ENCODE peak calls at places on chromosomes 3 and 15, in six cellular contexts. I, Q, A, C, R and F are unnamed samples.

GRCh38 chr3:100910986-100911385 is 82.2 kb downstream of the ABI3BP start:
- DNase-seq in I (no peak), Q (no peak), A (no peak), C (no peak), R (no peak), F (no peak)

GRCh38 chr3:13013151-13013561 is 60.1 kb downstream of the IQSEC1 start:
- DNase-seq in I (no peak), Q (no peak), A (no peak), C (no peak), R (no peak), F (no peak)

GRCh38 chr3:133610031-133610430 is 36.5 kb downstream of the CDV3 start:
- DNase-seq in I (no peak), Q (no peak), A (no peak), C (no peak), R (no peak), F (no peak)

GRCh38 chr3:79467721-79468120 is 300.1 kb downstream of the ROBO1 start:
- DNase-seq in I (no peak), Q (no peak), A (no peak), C (no peak), R (no peak), F (no peak)

GRCh38 chr3:183161552-183162345 is 785 bp downstream of the LAMP3 start:
- DNase-seq in I (no peak), Q (no peak), A (no peak), C (no peak), R (no peak), F (no peak)

GRCh38 chr15:63492541-63493077 is 11.8 kb upstream of the USP3 start:
- DNase-seq in I (no peak), Q (peak; percentile 69), A (no peak), C (peak; percentile 34), R (no peak), F (no peak)

GRCh38 chr3:178629430-178630178 is 93.4 kb downstream of the KCNMB2 start:
- DNase-seq in I (no peak), Q (no peak), A (peak; percentile 25), C (no peak), R (no peak), F (no peak)

GRCh38 chr3:55198554-55198953 is 270.7 kb upstream of the LRTM1 start:
- DNase-seq in I (no peak), Q (peak; percentile 89), A (peak; percentile 35), C (peak; percentile 92), R (peak; percentile 96), F (no peak)

GRCh38 chr3:77370413-77370812 is 330.5 kb downstream of the ROBO2 start:
- DNase-seq in I (peak; percentile 25), Q (peak; percentile 88), A (peak; percentile 89), C (peak; percentile 44), R (peak; percentile 72), F (no peak)

GRCh38 chr3:15750143-15750542 is 47.6 kb downstream of the ANKRD28 start:
- DNase-seq in I (no peak), Q (no peak), A (no peak), C (no peak), R (no peak), F (no peak)

GRCh38 chr3:165532851-165533250 is 304.4 kb downstream of the BCHE start:
- DNase-seq in I (no peak), Q (no peak), A (no peak), C (no peak), R (no peak), F (no peak)

GRCh38 chr3:133377396-133377795 is 22.5 kb upstream of the BFSP2 start:
- DNase-seq in I (no peak), Q (peak; percentile 42), A (peak; percentile 30), C (peak; percentile 53), R (peak; percentile 49), F (no peak)

GRCh38 chr3:124926426-124927116 is 8.0 kb downstream of the MUC13 start:
- DNase-seq in I (no peak), Q (no peak), A (no peak), C (no peak), R (no peak), F (no peak)

GRCh38 chr3:48123346-48123745 is 64.9 kb downstream of the CDC25A start:
- DNase-seq in I (no peak), Q (no peak), A (no peak), C (no peak), R (no peak), F (no peak)

GRCh38 chr3:32303977-32304376 is 65.5 kb downstream of the CMTM8 start:
- DNase-seq in I (no peak), Q (no peak), A (no peak), C (no peak), R (no peak), F (no peak)

GRCh38 chr3:49799761-49800160 is at the start of gene CDHR4:
- DNase-seq in I (peak; percentile 45), Q (peak; percentile 83), A (no peak), C (no peak), R (peak; percentile 89), F (no peak)

GRCh38 chr15:40785158-40785557 is 15.4 kb downstream of the C15orf62 start:
- DNase-seq in I (no peak), Q (no peak), A (no peak), C (no peak), R (no peak), F (no peak)
- TF ChIP-seq CTCF in I (no peak), Q (no peak), A (no peak), C (no peak), R (peak; percentile 37), F (peak; percentile 7)

GRCh38 chr15:84950570-84951111 is 31.0 kb upstream of the PDE8A start:
- DNase-seq in I (no peak), Q (no peak), A (no peak), C (no peak), R (no peak), F (no peak)

GRCh38 chr15:84953726-84954125 is 27.9 kb upstream of the PDE8A start:
- DNase-seq in I (no peak), Q (no peak), A (no peak), C (no peak), R (no peak), F (no peak)

GRCh38 chr15:84956199-84956598 is 25.5 kb upstream of the PDE8A start:
- DNase-seq in I (no peak), Q (no peak), A (no peak), C (no peak), R (no peak), F (no peak)

GRCh38 chr15:84953136-84953535 is 28.5 kb upstream of the PDE8A start:
- DNase-seq in I (peak; percentile 3), Q (no peak), A (no peak), C (no peak), R (no peak), F (no peak)

DNA sequence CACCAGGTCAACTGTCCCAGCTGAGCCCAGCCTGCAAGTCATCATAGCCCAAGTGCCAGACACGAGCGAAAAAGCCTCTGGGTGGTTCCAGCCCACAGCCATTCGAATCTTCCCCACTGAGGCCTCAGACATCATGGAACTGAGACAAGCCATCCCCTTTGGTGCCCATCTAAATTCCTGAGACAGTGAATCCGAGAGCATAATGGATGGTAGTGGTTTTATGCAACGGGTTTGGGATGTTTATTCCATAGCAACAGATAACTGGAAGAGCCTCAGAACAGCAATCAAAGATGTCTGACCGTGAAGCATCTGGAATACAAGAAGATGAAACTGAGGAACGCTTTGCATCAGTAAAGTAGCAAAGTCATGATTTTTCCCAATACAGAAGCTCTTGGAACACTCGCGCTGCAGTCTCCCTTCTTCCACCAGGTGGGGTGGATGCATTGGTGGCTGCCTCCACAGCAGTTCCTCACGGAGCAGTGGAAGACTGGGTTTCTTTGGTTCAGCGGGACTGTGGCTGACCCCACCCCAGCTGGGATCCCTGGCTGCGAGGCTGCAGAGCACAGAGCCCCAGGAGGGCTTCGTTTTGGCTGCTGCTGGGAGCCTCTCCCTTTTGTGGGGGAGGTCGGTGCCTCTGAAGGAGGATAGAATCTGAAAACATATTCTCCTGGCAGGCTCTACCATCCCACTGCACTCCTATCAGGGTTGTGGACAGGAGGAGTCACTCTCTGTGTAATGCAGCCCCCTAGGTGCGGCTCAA is 26.4 kb upstream of the PDE8A start:
- DNase-seq in I (peak; percentile 79), Q (peak; percentile 56), A (peak; percentile 33), C (peak; percentile 52), R (peak; percentile 50), F (peak; percentile 32)
- TF ChIP-seq CTCF in I (peak; percentile 86), Q (peak; percentile 97), A (peak; percentile 86), C (peak; percentile 94), R (peak; percentile 84), F (peak; percentile 72)

DNA sequence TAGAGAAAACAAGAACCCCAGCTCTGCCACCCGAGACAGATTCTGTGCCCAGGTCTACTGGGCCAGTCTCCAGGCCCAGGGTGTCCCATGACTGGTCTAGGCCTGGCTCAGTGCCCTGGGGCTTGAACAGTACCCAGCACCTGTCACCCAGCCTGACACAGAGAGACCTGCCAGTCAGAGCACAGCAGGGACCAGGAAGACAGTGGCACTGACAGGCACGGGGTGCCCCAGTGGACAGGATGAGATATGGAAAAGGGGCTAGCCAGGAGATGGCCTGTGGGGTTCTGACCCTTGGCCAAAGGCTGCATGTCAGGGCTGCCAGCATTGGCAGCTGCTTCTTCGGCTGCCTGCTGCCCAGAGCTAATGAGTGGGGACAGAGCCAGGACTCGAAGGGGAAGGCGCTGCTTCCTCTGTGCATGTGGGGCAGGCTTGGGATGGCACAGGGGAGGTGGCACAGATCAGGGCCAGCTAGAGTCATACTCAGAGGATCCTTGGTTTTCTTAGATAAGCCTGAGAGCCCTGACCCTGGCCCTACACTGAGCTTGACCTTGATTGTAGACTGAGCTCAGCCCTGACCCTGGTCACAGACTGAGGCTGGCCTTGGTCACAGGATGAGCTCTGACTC is 15.2 kb downstream of the CCDC33 start:
- DNase-seq in I (peak; percentile 94), Q (no peak), A (no peak), C (no peak), R (no peak), F (no peak)
- TF ChIP-seq CTCF in I (no peak), Q (no peak), A (no peak), C (no peak), R (no peak), F (no peak)

GRCh38 chr3:194687638-194688206 is 2.0 kb downstream of the FAM43A start:
- DNase-seq in I (peak; percentile 82), Q (peak; percentile 61), A (no peak), C (no peak), R (peak; percentile 47), F (peak; percentile 61)

GRCh38 chr3:194686414-194686815 is 732 bp downstream of the FAM43A start:
- DNase-seq in I (no peak), Q (no peak), A (no peak), C (no peak), R (peak; percentile 15), F (no peak)

GRCh38 chr3:194686816-194687637 is 1.3 kb downstream of the FAM43A start:
- DNase-seq in I (peak; percentile 72), Q (peak; percentile 57), A (no peak), C (no peak), R (peak; percentile 23), F (peak; percentile 29)

GRCh38 chr3:194685050-194685722 is 497 bp upstream of the FAM43A start:
- DNase-seq in I (no peak), Q (no peak), A (no peak), C (no peak), R (no peak), F (no peak)

DNA sequence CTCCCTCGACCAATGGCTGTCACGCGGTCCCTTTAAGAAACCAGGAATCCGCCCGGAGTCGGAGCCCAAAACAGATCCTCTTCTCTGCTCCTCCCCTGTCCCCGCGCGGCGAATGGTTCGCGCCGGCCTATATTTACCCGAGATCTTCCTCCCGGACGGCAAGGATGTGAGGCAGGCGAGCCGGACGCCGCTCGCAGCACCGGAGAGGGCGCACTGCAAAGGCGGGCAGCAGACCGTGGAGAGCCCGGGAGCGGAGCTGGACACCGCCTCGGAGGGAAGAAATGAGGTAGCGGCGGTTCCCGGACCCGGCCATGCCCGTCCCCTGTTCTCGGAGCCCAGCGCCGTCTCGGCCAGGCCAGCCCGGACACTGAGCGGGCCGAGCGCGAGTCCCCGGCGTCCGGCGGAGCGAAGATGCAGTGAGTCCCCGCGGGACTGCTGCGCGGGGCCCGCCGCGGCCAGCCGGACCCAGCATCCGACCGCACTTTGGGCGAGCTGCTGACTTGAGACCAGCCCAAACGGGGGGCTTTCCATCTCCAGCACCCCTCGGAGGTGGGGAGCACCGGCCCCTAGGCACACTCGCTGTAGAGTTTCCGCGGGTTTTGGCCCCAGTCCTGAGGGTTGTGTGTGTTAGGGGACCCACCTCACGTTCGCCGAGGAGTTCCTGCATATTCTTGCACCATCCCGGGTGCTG is at the start of gene FAM43A:
- DNase-seq in I (peak; percentile 97), Q (peak; percentile 96), A (peak; percentile 74), C (peak; percentile 91), R (peak; percentile 95), F (peak; percentile 38)
- TF ChIP-seq CTCF in I (no peak), Q (peak; percentile 19), A (no peak), C (peak; percentile 37), R (peak; percentile 56), F (peak; percentile 19)